ENCODE peak calls at places on chromosomes 12 and 14, in six cellular contexts. N is AG20443, L is astrocyte of the hippocampus, Y is activated T-helper 1 cell treated with Interleukin-2 at 50 U/mL for 16 hours, D is AG10803, C is psoas muscle. J is an unnamed sample.

GRCh38 chr14:73471582-73472181 is 13.3 kb upstream of the NUMB start:
- DNase-seq in L (no peak), C (no peak), N (no peak), D (no peak), Y (no peak), J (no peak)

GRCh38 chr14:20630340-20631022 is 11.0 kb downstream of the OR6S1 start:
- DNase-seq in N (no peak), D (peak; percentile 18), L (peak; percentile 21), Y (no peak), C (no peak), J (peak; percentile 53)

GRCh38 chr14:37597538-37598084 is 2.2 kb downstream of the TTC6 start:
- DNase-seq in Y (no peak), D (peak; percentile 10), N (no peak), L (no peak), C (no peak), J (peak; percentile 41)

GRCh38 chr12:42091769-42092168 is 52.9 kb downstream of the GXYLT1 start:
- DNase-seq in Y (no peak), D (no peak), C (no peak), N (no peak), L (peak; percentile 28), J (no peak)

GRCh38 chr12:115918763-115919162 is 358.7 kb downstream of the MED13L start:
- DNase-seq in Y (no peak), N (no peak), C (no peak), D (no peak), L (no peak), J (no peak)

GRCh38 chr12:87363497-87364084 is 665.6 kb downstream of the C12orf50 start:
- DNase-seq in D (no peak), Y (no peak), N (no peak), L (no peak), C (no peak), J (no peak)

GRCh38 chr14:105039458-105040205 is 18.7 kb upstream of the CDCA4 start:
- DNase-seq in L (no peak), C (no peak), N (no peak), D (no peak), Y (no peak), J (no peak)

GRCh38 chr14:56293506-56293905 is 175.3 kb downstream of the PELI2 start:
- DNase-seq in L (no peak), Y (no peak), D (no peak), N (no peak), C (no peak), J (no peak)

GRCh38 chr12:132761032-132761910 is at the start of gene ANKLE2:
- DNase-seq in L (peak; percentile 81), N (peak; percentile 89), C (peak; percentile 75), D (peak; percentile 78), Y (peak; percentile 49), J (peak; percentile 41)

GRCh38 chr14:75064205-75064567 is 362 bp upstream of the ACYP1 start:
- DNase-seq in C (no peak), Y (no peak), N (no peak), D (no peak), L (no peak), J (no peak)

GRCh38 chr12:55829967-55830600 is 697 bp upstream of the DNAJC14 start:
- DNase-seq in D (no peak), Y (peak; percentile 7), L (peak; percentile 50), N (peak; percentile 45), C (peak; percentile 74), J (no peak)

GRCh38 chr12:121990692-121991603 is 30.7 kb upstream of the BCL7A start:
- DNase-seq in C (no peak), L (no peak), D (peak; percentile 58), N (peak; percentile 47), Y (no peak), J (peak; percentile 89)

GRCh38 chr14:92473261-92473946 is 40.2 kb upstream of the RIN3 start:
- DNase-seq in Y (no peak), N (peak; percentile 81), C (peak; percentile 80), D (peak; percentile 86), L (no peak), J (peak; percentile 87)

GRCh38 chr12:121523741-121524140 is 57.1 kb downstream of the KDM2B start:
- DNase-seq in L (no peak), D (no peak), N (no peak), C (no peak), Y (no peak), J (no peak)

GRCh38 chr12:120265483-120266179 is at the start of gene PXN:
- DNase-seq in Y (peak; percentile 91), D (peak; percentile 75), N (peak; percentile 99), L (peak; percentile 93), C (peak; percentile 95), J (peak; percentile 71)

GRCh38 chr14:42541535-42542001 is 934.9 kb downstream of the LRFN5 start:
- DNase-seq in L (no peak), C (no peak), D (no peak), N (no peak), Y (no peak), J (peak; percentile 53)

GRCh38 chr12:7588703-7589329 is 76.9 kb downstream of the APOBEC1 start:
- DNase-seq in N (peak; percentile 65), D (peak; percentile 65), Y (peak; percentile 7), L (peak; percentile 5), C (no peak), J (peak; percentile 35)

GRCh38 chr12:24754690-24755638 is 193.9 kb downstream of the BCAT1 start:
- DNase-seq in D (peak; percentile 77), C (no peak), Y (no peak), L (peak; percentile 90), N (peak; percentile 33), J (peak; percentile 59)

GRCh38 chr12:31589896-31590729 is 823 bp downstream of the DENND5B start:
- DNase-seq in L (peak; percentile 84), Y (no peak), N (peak; percentile 75), D (peak; percentile 61), C (peak; percentile 84), J (peak; percentile 52)

GRCh38 chr12:131287938-131288797 is 334.5 kb downstream of the ADGRD1 start:
- DNase-seq in N (no peak), Y (no peak), D (no peak), L (no peak), C (peak; percentile 28), J (no peak)

GRCh38 chr12:16300222-16300621 is 22.7 kb upstream of the SLC15A5 start:
- DNase-seq in N (peak; percentile 50), L (peak; percentile 7), D (peak; percentile 60), Y (no peak), C (no peak), J (no peak)

GRCh38 chr12:108367436-108367835 is 28.3 kb upstream of the CMKLR1 start:
- DNase-seq in C (no peak), Y (no peak), D (peak; percentile 67), L (no peak), N (peak; percentile 81), J (peak; percentile 26)